ENCODE peak calls at places on chromosome 12, in nine cellular contexts. H is heart right ventricle; Q is esophagus squamous epithelium; Z is GM12865; D is GM04503; A is B cell; G is activated CD8-positive, alpha-beta memory T cell treated with anti-CD3 and anti-CD28 coated beads for 24 hours; L is adrenal gland; N is AG08395. P is an unnamed sample.

GRCh38 chr12:3771853-3772252 is 18.9 kb upstream of the CRACR2A start:
- DNase-seq in H (peak; percentile 54), Q (no peak), Z (no peak), D (no peak), A (no peak), G (no peak), L (no peak), N (no peak), P (no peak)

GRCh38 chr12:88566430-88566829 is 13.8 kb downstream of the KITLG start:
- DNase-seq in H (no peak), Q (no peak), Z (no peak), D (no peak), A (no peak), G (no peak), L (no peak), N (no peak), P (no peak)

GRCh38 chr12:44696542-44696941 is 179.6 kb downstream of the NELL2 start:
- DNase-seq in H (no peak), Q (no peak), Z (no peak), D (no peak), A (no peak), G (no peak), L (no peak), N (no peak), P (no peak)

GRCh38 chr12:109951751-109952150 is 44.4 kb downstream of the GIT2 start:
- DNase-seq in H (peak; percentile 50), Q (no peak), Z (no peak), D (no peak), A (no peak), G (no peak), L (peak; percentile 64), N (no peak), P (no peak)

GRCh38 chr12:18907793-18908580 is 170.1 kb downstream of the CAPZA3 start:
- DNase-seq in H (no peak), Q (no peak), Z (no peak), D (no peak), A (no peak), G (no peak), L (no peak), N (no peak), P (no peak)

GRCh38 chr12:6946033-6946919 is 2.5 kb downstream of the C12orf57 start:
- DNase-seq in H (peak; percentile 38), Q (no peak), Z (peak; percentile 93), D (no peak), A (peak; percentile 77), G (peak; percentile 83), L (peak; percentile 94), N (no peak), P (no peak)

GRCh38 chr12:109588461-109589239 is 15.1 kb downstream of the MVK start:
- DNase-seq in H (no peak), Q (no peak), Z (no peak), D (no peak), A (no peak), G (no peak), L (no peak), N (no peak), P (no peak)

GRCh38 chr12:120656008-120656407 is 15.6 kb downstream of the CABP1 start:
- DNase-seq in H (no peak), Q (no peak), Z (no peak), D (no peak), A (no peak), G (no peak), L (no peak), N (no peak), P (no peak)

GRCh38 chr12:26122681-26123481 is 2.0 kb downstream of the BHLHE41 start:
- DNase-seq in H (peak; percentile 50), Q (no peak), Z (peak; percentile 39), D (no peak), A (peak; percentile 72), G (peak; percentile 71), L (peak; percentile 81), N (peak; percentile 53), P (no peak)

P was measured in natural killer cell treated with Interleukin-12 subunit alpha and Interleukin-12 subunit beta and Interleukin-15 and Interleukin-18, amount 100 ng/mL, for 72 hours.